ENCODE peak calls at places on chromosomes 7 and 10, in eight cellular contexts. F is activated CD8-positive, alpha-beta memory T cell treated with anti-CD3 and anti-CD28 coated beads for 1 hour; Q is nephron progenitor cell; E is AG04449; B is stimulated activated CD4-positive, alpha-beta T cell treated with anti-CD3 and anti-CD28 coated beads, Interleukin-12 subunit alpha, Interleukin-12 subunit beta, amount 100 ng/mL, for 48 hours; J is activated T-helper 2 cell treated with anti-CD3 and anti-CD28 coated beads, Interferon-gamma antibody, Interleukin-2, Interleukin-4, amounts not matched to agents 10 μg/mL and 5 μg/mL and 100 μg/mL, durations not matched to agents 14 hours and 24 hours and 36 hours; C is naive thymus-derived CD8-positive, alpha-beta T cell; R is NCI-H510A. P is an unnamed sample.

GRCh38 chr7:157625973-157626790 is 289.4 kb downstream of the DNAJB6 start:
- DNase-seq in F (no peak), Q (no peak), E (no peak), B (no peak), J (no peak), C (peak), R (no peak), P (peak)

GRCh38 chr10:118459642-118460193 is 117.6 kb upstream of the FAM204A start:
- DNase-seq in F (no peak), Q (peak), E (peak), B (peak), J (peak), C (peak), R (peak), P (peak)

GRCh38 chr10:93703066-93703465 is 674 bp upstream of the FRA10AC1 start:
- DNase-seq in F (no peak), Q (no peak), E (no peak), B (peak), J (no peak), C (no peak), R (no peak), P (no peak)

GRCh38 chr10:88216976-88217375 is 353.6 kb downstream of the PTEN start:
- DNase-seq in F (no peak), Q (no peak), E (no peak), B (no peak), J (no peak), C (no peak), R (no peak), P (no peak)

GRCh38 chr10:69311309-69311708 is 33.0 kb downstream of the HK1 start:
- DNase-seq in F (no peak), Q (no peak), E (no peak), B (no peak), J (no peak), C (no peak), R (no peak), P (no peak)

GRCh38 chr7:107958764-107959526 is 44.0 kb downstream of the LAMB1 start:
- DNase-seq in F (no peak), Q (no peak), E (peak), B (no peak), J (no peak), C (no peak), R (no peak), P (no peak)

GRCh38 chr7:2645274-2645868 is 13.6 kb downstream of the TTYH3 start:
- DNase-seq in F (no peak), Q (no peak), E (no peak), B (no peak), J (peak), C (peak), R (no peak), P (peak)

GRCh38 chr10:47294501-47294900 is 5.5 kb upstream of the GDF10 start:
- DNase-seq in F (no peak), Q (no peak), E (no peak), B (no peak), J (no peak), C (no peak), R (no peak), P (no peak)

GRCh38 chr7:98204670-98205069 is 6.6 kb upstream of the BHLHA15 start:
- DNase-seq in F (no peak), Q (no peak), E (no peak), B (no peak), J (no peak), C (no peak), R (no peak), P (no peak)

GRCh38 chr10:9111983-9112382 is 1057.5 kb downstream of the GATA3 start:
- DNase-seq in F (no peak), Q (no peak), E (no peak), B (no peak), J (no peak), C (no peak), R (no peak), P (no peak)

GRCh38 chr7:1964913-1965578 is 267.7 kb downstream of the MAD1L1 start:
- DNase-seq in F (no peak), Q (no peak), E (no peak), B (no peak), J (no peak), C (no peak), R (no peak), P (no peak)

GRCh38 chr7:154862153-154862791 is 140.7 kb downstream of the PAXIP1 start:
- DNase-seq in F (no peak), Q (no peak), E (no peak), B (no peak), J (no peak), C (no peak), R (no peak), P (no peak)

GRCh38 chr10:116312534-116312933 is 11.7 kb upstream of the CCDC172 start:
- DNase-seq in F (no peak), Q (no peak), E (no peak), B (no peak), J (no peak), C (no peak), R (no peak), P (no peak)

GRCh38 chr7:135493362-135493761 is 16.5 kb downstream of the CNOT4 start:
- DNase-seq in F (no peak), Q (no peak), E (no peak), B (no peak), J (no peak), C (no peak), R (no peak), P (no peak)

GRCh38 chr7:68688416-68689086 is 909.7 kb upstream of the AUTS2 start:
- DNase-seq in F (no peak), Q (no peak), E (no peak), B (no peak), J (no peak), C (no peak), R (peak), P (no peak)

GRCh38 chr7:157669768-157670345 is 333.1 kb downstream of the DNAJB6 start:
- DNase-seq in F (no peak), Q (peak), E (no peak), B (no peak), J (no peak), C (no peak), R (no peak), P (no peak)

GRCh38 chr7:86600506-86601290 is 43.0 kb upstream of the GRM3 start:
- DNase-seq in F (no peak), Q (no peak), E (no peak), B (no peak), J (no peak), C (no peak), R (no peak), P (no peak)

GRCh38 chr7:152565731-152566130 is 110.2 kb downstream of the XRCC2 start:
- DNase-seq in F (no peak), Q (no peak), E (no peak), B (no peak), J (no peak), C (no peak), R (no peak), P (no peak)

GRCh38 chr7:40579401-40579800 is 444.6 kb downstream of the SUGCT start:
- DNase-seq in F (no peak), Q (no peak), E (no peak), B (no peak), J (no peak), C (no peak), R (no peak), P (no peak)

GRCh38 chr7:66837007-66837406 is 84.0 kb upstream of the TMEM248 start:
- DNase-seq in F (no peak), Q (peak), E (no peak), B (peak), J (no peak), C (peak), R (no peak), P (peak)